ENCODE peak calls at places on chromosomes 6 and 20, in eight cellular contexts. One of them, this sample, is unnamed.

GRCh38 chr6:36788768-36789167 is 50.5 kb downstream of the CPNE5 start:
- DNase-seq in left cardiac atrium: no peak
- DNase-seq in GM10248: no peak
- DNase-seq in activated effector memory CD4-positive, alpha-beta T cell treated with anti-CD3 and anti-CD28 coated beads, Interleukin-2, amount 50 U/mL, for 16 hours: no peak
- DNase-seq in activated T-cell treated with anti-CD3 and anti-CD28 coated beads for 1 hour: no peak
- DNase-seq in T-helper 9 cell: no peak
- DNase-seq in activated CD8-positive, alpha-beta memory T cell treated with anti-CD3 and anti-CD28 coated beads for 48 hours: no peak
- DNase-seq in MCF 10A: no peak
- DNase-seq in this sample: no peak

GRCh38 chr6:40950986-40951730 is 87.9 kb downstream of the UNC5CL start:
- DNase-seq in left cardiac atrium: no peak
- DNase-seq in GM10248: no peak
- DNase-seq in activated effector memory CD4-positive, alpha-beta T cell treated with anti-CD3 and anti-CD28 coated beads, Interleukin-2, amount 50 U/mL, for 16 hours: no peak
- DNase-seq in activated T-cell treated with anti-CD3 and anti-CD28 coated beads for 1 hour: no peak
- DNase-seq in T-helper 9 cell: no peak
- DNase-seq in activated CD8-positive, alpha-beta memory T cell treated with anti-CD3 and anti-CD28 coated beads for 48 hours: no peak
- DNase-seq in MCF 10A: no peak
- DNase-seq in this sample: no peak

GRCh38 chr6:121657972-121658371 is 222.5 kb downstream of the GJA1 start:
- DNase-seq in left cardiac atrium: no peak
- DNase-seq in GM10248: no peak
- DNase-seq in activated effector memory CD4-positive, alpha-beta T cell treated with anti-CD3 and anti-CD28 coated beads, Interleukin-2, amount 50 U/mL, for 16 hours: no peak
- DNase-seq in activated T-cell treated with anti-CD3 and anti-CD28 coated beads for 1 hour: no peak
- DNase-seq in T-helper 9 cell: no peak
- DNase-seq in activated CD8-positive, alpha-beta memory T cell treated with anti-CD3 and anti-CD28 coated beads for 48 hours: no peak
- DNase-seq in MCF 10A: no peak
- DNase-seq in this sample: no peak

GRCh38 chr6:33428219-33428890 is 8.5 kb downstream of the SYNGAP1 start:
- DNase-seq in left cardiac atrium: no peak
- DNase-seq in GM10248: no peak
- DNase-seq in activated effector memory CD4-positive, alpha-beta T cell treated with anti-CD3 and anti-CD28 coated beads, Interleukin-2, amount 50 U/mL, for 16 hours: peak
- DNase-seq in activated T-cell treated with anti-CD3 and anti-CD28 coated beads for 1 hour: no peak
- DNase-seq in T-helper 9 cell: no peak
- DNase-seq in activated CD8-positive, alpha-beta memory T cell treated with anti-CD3 and anti-CD28 coated beads for 48 hours: no peak
- DNase-seq in MCF 10A: peak
- DNase-seq in this sample: no peak

GRCh38 chr20:36528875-36529425 is 12.4 kb upstream of the MYL9 start:
- DNase-seq in left cardiac atrium: no peak
- DNase-seq in GM10248: no peak
- DNase-seq in activated effector memory CD4-positive, alpha-beta T cell treated with anti-CD3 and anti-CD28 coated beads, Interleukin-2, amount 50 U/mL, for 16 hours: no peak
- DNase-seq in activated T-cell treated with anti-CD3 and anti-CD28 coated beads for 1 hour: no peak
- DNase-seq in T-helper 9 cell: no peak
- DNase-seq in activated CD8-positive, alpha-beta memory T cell treated with anti-CD3 and anti-CD28 coated beads for 48 hours: no peak
- DNase-seq in MCF 10A: no peak
- DNase-seq in this sample: no peak

GRCh38 chr20:38291961-38292360 is 12.0 kb upstream of the BPI start:
- DNase-seq in left cardiac atrium: no peak
- DNase-seq in GM10248: no peak
- DNase-seq in activated effector memory CD4-positive, alpha-beta T cell treated with anti-CD3 and anti-CD28 coated beads, Interleukin-2, amount 50 U/mL, for 16 hours: no peak
- DNase-seq in activated T-cell treated with anti-CD3 and anti-CD28 coated beads for 1 hour: no peak
- DNase-seq in T-helper 9 cell: no peak
- DNase-seq in activated CD8-positive, alpha-beta memory T cell treated with anti-CD3 and anti-CD28 coated beads for 48 hours: no peak
- DNase-seq in MCF 10A: no peak
- DNase-seq in this sample: no peak

GRCh38 chr6:9638861-9639260 is 776.0 kb downstream of the TFAP2A start:
- DNase-seq in left cardiac atrium: no peak
- DNase-seq in GM10248: no peak
- DNase-seq in activated effector memory CD4-positive, alpha-beta T cell treated with anti-CD3 and anti-CD28 coated beads, Interleukin-2, amount 50 U/mL, for 16 hours: no peak
- DNase-seq in activated T-cell treated with anti-CD3 and anti-CD28 coated beads for 1 hour: no peak
- DNase-seq in T-helper 9 cell: no peak
- DNase-seq in activated CD8-positive, alpha-beta memory T cell treated with anti-CD3 and anti-CD28 coated beads for 48 hours: no peak
- DNase-seq in MCF 10A: no peak
- DNase-seq in this sample: no peak

GRCh38 chr6:5905431-5906339 is 101.0 kb downstream of the NRN1 start:
- DNase-seq in left cardiac atrium: peak
- DNase-seq in GM10248: no peak
- DNase-seq in activated effector memory CD4-positive, alpha-beta T cell treated with anti-CD3 and anti-CD28 coated beads, Interleukin-2, amount 50 U/mL, for 16 hours: no peak
- DNase-seq in activated T-cell treated with anti-CD3 and anti-CD28 coated beads for 1 hour: no peak
- DNase-seq in T-helper 9 cell: no peak
- DNase-seq in activated CD8-positive, alpha-beta memory T cell treated with anti-CD3 and anti-CD28 coated beads for 48 hours: no peak
- DNase-seq in MCF 10A: peak
- DNase-seq in this sample: peak

GRCh38 chr6:13496508-13497180 is 9.2 kb upstream of the GFOD1 start:
- DNase-seq in left cardiac atrium: no peak
- DNase-seq in GM10248: no peak
- DNase-seq in activated effector memory CD4-positive, alpha-beta T cell treated with anti-CD3 and anti-CD28 coated beads, Interleukin-2, amount 50 U/mL, for 16 hours: no peak
- DNase-seq in activated T-cell treated with anti-CD3 and anti-CD28 coated beads for 1 hour: no peak
- DNase-seq in T-helper 9 cell: no peak
- DNase-seq in activated CD8-positive, alpha-beta memory T cell treated with anti-CD3 and anti-CD28 coated beads for 48 hours: no peak
- DNase-seq in MCF 10A: peak
- DNase-seq in this sample: no peak

GRCh38 chr6:36328600-36328999 is 8.1 kb downstream of the BNIP5 start:
- DNase-seq in left cardiac atrium: no peak
- DNase-seq in GM10248: no peak
- DNase-seq in activated effector memory CD4-positive, alpha-beta T cell treated with anti-CD3 and anti-CD28 coated beads, Interleukin-2, amount 50 U/mL, for 16 hours: no peak
- DNase-seq in activated T-cell treated with anti-CD3 and anti-CD28 coated beads for 1 hour: no peak
- DNase-seq in T-helper 9 cell: no peak
- DNase-seq in activated CD8-positive, alpha-beta memory T cell treated with anti-CD3 and anti-CD28 coated beads for 48 hours: no peak
- DNase-seq in MCF 10A: no peak
- DNase-seq in this sample: no peak

GRCh38 chr20:9744551-9744950 is 94.3 kb downstream of the PAK5 start:
- DNase-seq in left cardiac atrium: no peak
- DNase-seq in GM10248: no peak
- DNase-seq in activated effector memory CD4-positive, alpha-beta T cell treated with anti-CD3 and anti-CD28 coated beads, Interleukin-2, amount 50 U/mL, for 16 hours: no peak
- DNase-seq in activated T-cell treated with anti-CD3 and anti-CD28 coated beads for 1 hour: no peak
- DNase-seq in T-helper 9 cell: no peak
- DNase-seq in activated CD8-positive, alpha-beta memory T cell treated with anti-CD3 and anti-CD28 coated beads for 48 hours: no peak
- DNase-seq in MCF 10A: no peak
- DNase-seq in this sample: no peak

GRCh38 chr6:167238169-167238693 is 52.9 kb upstream of the UNC93A start:
- DNase-seq in left cardiac atrium: no peak
- DNase-seq in GM10248: no peak
- DNase-seq in activated effector memory CD4-positive, alpha-beta T cell treated with anti-CD3 and anti-CD28 coated beads, Interleukin-2, amount 50 U/mL, for 16 hours: no peak
- DNase-seq in activated T-cell treated with anti-CD3 and anti-CD28 coated beads for 1 hour: no peak
- DNase-seq in T-helper 9 cell: no peak
- DNase-seq in activated CD8-positive, alpha-beta memory T cell treated with anti-CD3 and anti-CD28 coated beads for 48 hours: no peak
- DNase-seq in MCF 10A: no peak
- DNase-seq in this sample: no peak

GRCh38 chr20:36399147-36399968 is 93.2 kb downstream of the DLGAP4 start:
- DNase-seq in left cardiac atrium: no peak
- DNase-seq in GM10248: peak
- DNase-seq in activated effector memory CD4-positive, alpha-beta T cell treated with anti-CD3 and anti-CD28 coated beads, Interleukin-2, amount 50 U/mL, for 16 hours: no peak
- DNase-seq in activated T-cell treated with anti-CD3 and anti-CD28 coated beads for 1 hour: peak
- DNase-seq in T-helper 9 cell: peak
- DNase-seq in activated CD8-positive, alpha-beta memory T cell treated with anti-CD3 and anti-CD28 coated beads for 48 hours: no peak
- DNase-seq in MCF 10A: peak
- DNase-seq in this sample: no peak

GRCh38 chr6:95805699-95806098 is 210.1 kb upstream of the FUT9 start:
- DNase-seq in left cardiac atrium: no peak
- DNase-seq in GM10248: no peak
- DNase-seq in activated effector memory CD4-positive, alpha-beta T cell treated with anti-CD3 and anti-CD28 coated beads, Interleukin-2, amount 50 U/mL, for 16 hours: no peak
- DNase-seq in activated T-cell treated with anti-CD3 and anti-CD28 coated beads for 1 hour: no peak
- DNase-seq in T-helper 9 cell: no peak
- DNase-seq in activated CD8-positive, alpha-beta memory T cell treated with anti-CD3 and anti-CD28 coated beads for 48 hours: no peak
- DNase-seq in MCF 10A: no peak
- DNase-seq in this sample: no peak

GRCh38 chr20:24157213-24157612 is 168.6 kb upstream of the GGTLC1 start:
- DNase-seq in left cardiac atrium: no peak
- DNase-seq in GM10248: no peak
- DNase-seq in activated effector memory CD4-positive, alpha-beta T cell treated with anti-CD3 and anti-CD28 coated beads, Interleukin-2, amount 50 U/mL, for 16 hours: no peak
- DNase-seq in activated T-cell treated with anti-CD3 and anti-CD28 coated beads for 1 hour: no peak
- DNase-seq in T-helper 9 cell: no peak
- DNase-seq in activated CD8-positive, alpha-beta memory T cell treated with anti-CD3 and anti-CD28 coated beads for 48 hours: peak
- DNase-seq in MCF 10A: no peak
- DNase-seq in this sample: no peak

GRCh38 chr6:83708546-83708969 is 343 bp downstream of the SNAP91 start:
- DNase-seq in left cardiac atrium: peak
- DNase-seq in GM10248: peak
- DNase-seq in activated effector memory CD4-positive, alpha-beta T cell treated with anti-CD3 and anti-CD28 coated beads, Interleukin-2, amount 50 U/mL, for 16 hours: no peak
- DNase-seq in activated T-cell treated with anti-CD3 and anti-CD28 coated beads for 1 hour: no peak
- DNase-seq in T-helper 9 cell: no peak
- DNase-seq in activated CD8-positive, alpha-beta memory T cell treated with anti-CD3 and anti-CD28 coated beads for 48 hours: no peak
- DNase-seq in MCF 10A: peak
- DNase-seq in this sample: no peak

GRCh38 chr6:140002406-140003022 is 628.1 kb upstream of the CITED2 start:
- DNase-seq in left cardiac atrium: no peak
- DNase-seq in GM10248: no peak
- DNase-seq in activated effector memory CD4-positive, alpha-beta T cell treated with anti-CD3 and anti-CD28 coated beads, Interleukin-2, amount 50 U/mL, for 16 hours: no peak
- DNase-seq in activated T-cell treated with anti-CD3 and anti-CD28 coated beads for 1 hour: no peak
- DNase-seq in T-helper 9 cell: no peak
- DNase-seq in activated CD8-positive, alpha-beta memory T cell treated with anti-CD3 and anti-CD28 coated beads for 48 hours: no peak
- DNase-seq in MCF 10A: no peak
- DNase-seq in this sample: no peak

GRCh38 chr6:168149015-168149414 is 70.0 kb upstream of the FRMD1 start:
- DNase-seq in left cardiac atrium: no peak
- DNase-seq in GM10248: no peak
- DNase-seq in activated effector memory CD4-positive, alpha-beta T cell treated with anti-CD3 and anti-CD28 coated beads, Interleukin-2, amount 50 U/mL, for 16 hours: no peak
- DNase-seq in activated T-cell treated with anti-CD3 and anti-CD28 coated beads for 1 hour: no peak
- DNase-seq in T-helper 9 cell: no peak
- DNase-seq in activated CD8-positive, alpha-beta memory T cell treated with anti-CD3 and anti-CD28 coated beads for 48 hours: no peak
- DNase-seq in MCF 10A: no peak
- DNase-seq in this sample: no peak

GRCh38 chr6:141443032-141443431 is 689.7 kb upstream of the GJE1 start:
- DNase-seq in left cardiac atrium: no peak
- DNase-seq in GM10248: no peak
- DNase-seq in activated effector memory CD4-positive, alpha-beta T cell treated with anti-CD3 and anti-CD28 coated beads, Interleukin-2, amount 50 U/mL, for 16 hours: no peak
- DNase-seq in activated T-cell treated with anti-CD3 and anti-CD28 coated beads for 1 hour: no peak
- DNase-seq in T-helper 9 cell: no peak
- DNase-seq in activated CD8-positive, alpha-beta memory T cell treated with anti-CD3 and anti-CD28 coated beads for 48 hours: no peak
- DNase-seq in MCF 10A: no peak
- DNase-seq in this sample: no peak

GRCh38 chr6:38796850-38797249 is 81.7 kb downstream of the DNAH8 start:
- DNase-seq in left cardiac atrium: no peak
- DNase-seq in GM10248: no peak
- DNase-seq in activated effector memory CD4-positive, alpha-beta T cell treated with anti-CD3 and anti-CD28 coated beads, Interleukin-2, amount 50 U/mL, for 16 hours: no peak
- DNase-seq in activated T-cell treated with anti-CD3 and anti-CD28 coated beads for 1 hour: no peak
- DNase-seq in T-helper 9 cell: no peak
- DNase-seq in activated CD8-positive, alpha-beta memory T cell treated with anti-CD3 and anti-CD28 coated beads for 48 hours: no peak
- DNase-seq in MCF 10A: no peak
- DNase-seq in this sample: no peak

GRCh38 chr20:58942549-58942948 is 38.5 kb upstream of the NELFCD start:
- DNase-seq in left cardiac atrium: no peak
- DNase-seq in GM10248: no peak
- DNase-seq in activated effector memory CD4-positive, alpha-beta T cell treated with anti-CD3 and anti-CD28 coated beads, Interleukin-2, amount 50 U/mL, for 16 hours: no peak
- DNase-seq in activated T-cell treated with anti-CD3 and anti-CD28 coated beads for 1 hour: no peak
- DNase-seq in T-helper 9 cell: no peak
- DNase-seq in activated CD8-positive, alpha-beta memory T cell treated with anti-CD3 and anti-CD28 coated beads for 48 hours: no peak
- DNase-seq in MCF 10A: no peak
- DNase-seq in this sample: peak

GRCh38 chr6:136306466-136306865 is 16.8 kb upstream of the BCLAF1 start:
- DNase-seq in left cardiac atrium: no peak
- DNase-seq in GM10248: no peak
- DNase-seq in activated effector memory CD4-positive, alpha-beta T cell treated with anti-CD3 and anti-CD28 coated beads, Interleukin-2, amount 50 U/mL, for 16 hours: no peak
- DNase-seq in activated T-cell treated with anti-CD3 and anti-CD28 coated beads for 1 hour: no peak
- DNase-seq in T-helper 9 cell: no peak
- DNase-seq in activated CD8-positive, alpha-beta memory T cell treated with anti-CD3 and anti-CD28 coated beads for 48 hours: no peak
- DNase-seq in MCF 10A: no peak
- DNase-seq in this sample: no peak

GRCh38 chr20:37294262-37294981 is 5.0 kb downstream of the MANBAL start:
- DNase-seq in left cardiac atrium: no peak
- DNase-seq in GM10248: no peak
- DNase-seq in activated effector memory CD4-positive, alpha-beta T cell treated with anti-CD3 and anti-CD28 coated beads, Interleukin-2, amount 50 U/mL, for 16 hours: no peak
- DNase-seq in activated T-cell treated with anti-CD3 and anti-CD28 coated beads for 1 hour: no peak
- DNase-seq in T-helper 9 cell: no peak
- DNase-seq in activated CD8-positive, alpha-beta memory T cell treated with anti-CD3 and anti-CD28 coated beads for 48 hours: no peak
- DNase-seq in MCF 10A: no peak
- DNase-seq in this sample: no peak

GRCh38 chr20:32510601-32511357 is 74.4 kb downstream of the NOL4L start:
- DNase-seq in left cardiac atrium: no peak
- DNase-seq in GM10248: peak
- DNase-seq in activated effector memory CD4-positive, alpha-beta T cell treated with anti-CD3 and anti-CD28 coated beads, Interleukin-2, amount 50 U/mL, for 16 hours: no peak
- DNase-seq in activated T-cell treated with anti-CD3 and anti-CD28 coated beads for 1 hour: no peak
- DNase-seq in T-helper 9 cell: no peak
- DNase-seq in activated CD8-positive, alpha-beta memory T cell treated with anti-CD3 and anti-CD28 coated beads for 48 hours: no peak
- DNase-seq in MCF 10A: no peak
- DNase-seq in this sample: no peak

This sample was measured in AG04450.